ENCODE peak calls at places on chromosomes 16 and 17, in eight cellular contexts. One of them, this sample, is unnamed. For H3K4me1, the result is how much of the 10 kb centered on the place peaks cover.

GRCh38 chr17:77854759-77855745 is 103.5 kb upstream of the TNRC6C start:
- DNase-seq in CD4-positive, CD25-positive, alpha-beta regulatory T cell: no peak
- DNase-seq in tibial artery: no peak
- DNase-seq in GM23248: no peak
- DNase-seq in left lung: peak
- DNase-seq in CD8-positive, alpha-beta T cell: no peak
- DNase-seq in CD8-positive, alpha-beta memory T cell: no peak
- DNase-seq in A673: no peak
- DNase-seq in this sample: no peak

GRCh38 chr16:70454221-70455034 is at the start of gene FCSK:
- DNase-seq in CD4-positive, CD25-positive, alpha-beta regulatory T cell: peak
- DNase-seq in tibial artery: peak
- DNase-seq in GM23248: peak
- DNase-seq in left lung: peak
- DNase-seq in CD8-positive, alpha-beta T cell: peak
- DNase-seq in CD8-positive, alpha-beta memory T cell: peak
- DNase-seq in A673: peak
- DNase-seq in this sample: peak

GRCh38 chr17:2214887-2215615 is 88.5 kb downstream of the SMG6 start:
- DNase-seq in CD4-positive, CD25-positive, alpha-beta regulatory T cell: peak
- DNase-seq in tibial artery: no peak
- DNase-seq in GM23248: peak
- DNase-seq in left lung: no peak
- DNase-seq in CD8-positive, alpha-beta T cell: peak
- DNase-seq in CD8-positive, alpha-beta memory T cell: no peak
- DNase-seq in A673: peak
- DNase-seq in this sample: peak

GRCh38 chr17:81003711-81004335 is 12.2 kb downstream of the CHMP6 start:
- DNase-seq in CD4-positive, CD25-positive, alpha-beta regulatory T cell: no peak
- DNase-seq in tibial artery: no peak
- DNase-seq in GM23248: peak
- DNase-seq in left lung: peak
- DNase-seq in CD8-positive, alpha-beta T cell: no peak
- DNase-seq in CD8-positive, alpha-beta memory T cell: no peak
- DNase-seq in A673: peak
- DNase-seq in this sample: no peak

GRCh38 chr16:363110-364090 is 6.9 kb downstream of the MRPL28 start:
- DNase-seq in CD4-positive, CD25-positive, alpha-beta regulatory T cell: no peak
- DNase-seq in tibial artery: no peak
- DNase-seq in GM23248: no peak
- DNase-seq in left lung: peak
- DNase-seq in CD8-positive, alpha-beta T cell: no peak
- DNase-seq in CD8-positive, alpha-beta memory T cell: no peak
- DNase-seq in A673: no peak
- DNase-seq in this sample: no peak

GRCh38 chr17:74361613-74362391 is at the start of gene BTBD17:
- DNase-seq in CD4-positive, CD25-positive, alpha-beta regulatory T cell: peak
- DNase-seq in tibial artery: no peak
- DNase-seq in GM23248: peak
- DNase-seq in left lung: no peak
- DNase-seq in CD8-positive, alpha-beta T cell: peak
- DNase-seq in CD8-positive, alpha-beta memory T cell: peak
- DNase-seq in A673: peak
- DNase-seq in this sample: no peak

GRCh38 chr17:10888858-10889257 is 51.0 kb upstream of the PIRT start:
- DNase-seq in CD4-positive, CD25-positive, alpha-beta regulatory T cell: no peak
- DNase-seq in tibial artery: no peak
- DNase-seq in GM23248: no peak
- DNase-seq in left lung: no peak
- DNase-seq in CD8-positive, alpha-beta T cell: no peak
- DNase-seq in CD8-positive, alpha-beta memory T cell: no peak
- DNase-seq in A673: no peak
- DNase-seq in this sample: no peak

GRCh38 chr16:81511371-81511770 is 66.8 kb downstream of the CMIP start:
- DNase-seq in CD4-positive, CD25-positive, alpha-beta regulatory T cell: no peak
- DNase-seq in tibial artery: no peak
- DNase-seq in GM23248: peak
- DNase-seq in left lung: no peak
- DNase-seq in CD8-positive, alpha-beta T cell: no peak
- DNase-seq in CD8-positive, alpha-beta memory T cell: no peak
- DNase-seq in A673: no peak
- DNase-seq in this sample: no peak

GRCh38 chr17:64016248-64016784 is 4.1 kb downstream of the ICAM2 start:
- DNase-seq in CD4-positive, CD25-positive, alpha-beta regulatory T cell: no peak
- DNase-seq in tibial artery: no peak
- DNase-seq in GM23248: peak
- DNase-seq in left lung: no peak
- DNase-seq in CD8-positive, alpha-beta T cell: no peak
- DNase-seq in CD8-positive, alpha-beta memory T cell: no peak
- DNase-seq in A673: no peak
- DNase-seq in this sample: no peak

GRCh38 chr17:20919990-20920812 is 122.6 kb downstream of the USP22 start:
- DNase-seq in CD4-positive, CD25-positive, alpha-beta regulatory T cell: no peak
- DNase-seq in tibial artery: no peak
- DNase-seq in GM23248: no peak
- DNase-seq in left lung: no peak
- DNase-seq in CD8-positive, alpha-beta T cell: no peak
- DNase-seq in CD8-positive, alpha-beta memory T cell: no peak
- DNase-seq in A673: no peak
- DNase-seq in this sample: no peak

GRCh38 chr16:10606607-10607006 is 26.2 kb upstream of the EMP2 start:
- DNase-seq in CD4-positive, CD25-positive, alpha-beta regulatory T cell: no peak
- DNase-seq in tibial artery: no peak
- DNase-seq in GM23248: no peak
- DNase-seq in left lung: no peak
- DNase-seq in CD8-positive, alpha-beta T cell: no peak
- DNase-seq in CD8-positive, alpha-beta memory T cell: no peak
- DNase-seq in A673: no peak
- DNase-seq in this sample: no peak

DNA sequence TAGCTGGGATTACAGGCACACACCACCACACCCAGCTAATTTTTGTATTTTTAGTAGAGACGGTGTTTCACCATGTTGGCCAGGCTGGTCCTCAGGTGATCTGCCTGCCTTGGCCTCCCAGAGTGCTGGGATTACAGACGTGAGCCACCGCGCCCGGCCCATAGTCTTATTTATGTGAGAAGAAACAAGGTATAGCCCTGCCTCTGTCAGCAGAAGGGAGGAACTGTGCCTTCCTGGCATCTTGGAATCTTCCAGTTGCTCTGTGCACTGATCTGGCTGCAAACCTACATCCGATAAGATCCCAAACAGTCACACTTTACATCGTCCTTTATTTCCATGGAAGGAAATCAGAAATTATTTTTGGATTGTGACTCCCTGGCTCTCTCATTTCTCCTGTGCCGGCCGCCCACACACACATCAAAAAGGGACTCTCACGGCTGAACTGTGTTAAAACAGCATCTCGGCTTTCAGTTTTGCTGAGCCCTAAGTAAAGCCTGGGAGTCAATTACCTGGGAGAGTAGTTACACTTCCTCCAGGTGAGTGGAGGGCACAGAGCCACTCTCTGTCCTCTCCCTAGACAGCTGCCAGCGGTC is 23.3 kb downstream of the WIPI1 start:
- DNase-seq in CD4-positive, CD25-positive, alpha-beta regulatory T cell: no peak
- DNase-seq in tibial artery: peak
- DNase-seq in GM23248: no peak
- DNase-seq in left lung: no peak
- DNase-seq in CD8-positive, alpha-beta T cell: no peak
- DNase-seq in CD8-positive, alpha-beta memory T cell: no peak
- DNase-seq in A673: no peak
- DNase-seq in this sample: no peak
- H3K4me1 ChIP-seq in CD4-positive, CD25-positive, alpha-beta regulatory T cell: under half
- H3K4me1 ChIP-seq in tibial artery: under half
- H3K4me1 ChIP-seq in GM23248: under half
- H3K4me1 ChIP-seq in left lung: under half
- H3K4me1 ChIP-seq in CD8-positive, alpha-beta T cell: under half
- H3K4me1 ChIP-seq in CD8-positive, alpha-beta memory T cell: under half
- H3K4me1 ChIP-seq in A673: under half
- H3K4me1 ChIP-seq in this sample: under half

GRCh38 chr16:57652695-57653471 is 15.2 kb upstream of the ADGRG3 start:
- DNase-seq in CD4-positive, CD25-positive, alpha-beta regulatory T cell: no peak
- DNase-seq in tibial artery: no peak
- DNase-seq in GM23248: no peak
- DNase-seq in left lung: no peak
- DNase-seq in CD8-positive, alpha-beta T cell: no peak
- DNase-seq in CD8-positive, alpha-beta memory T cell: no peak
- DNase-seq in A673: no peak
- DNase-seq in this sample: no peak
- H3K4me1 ChIP-seq in CD4-positive, CD25-positive, alpha-beta regulatory T cell: under half
- H3K4me1 ChIP-seq in tibial artery: under half
- H3K4me1 ChIP-seq in GM23248: under half
- H3K4me1 ChIP-seq in left lung: under half
- H3K4me1 ChIP-seq in CD8-positive, alpha-beta T cell: under half
- H3K4me1 ChIP-seq in CD8-positive, alpha-beta memory T cell: under half
- H3K4me1 ChIP-seq in A673: under half
- H3K4me1 ChIP-seq in this sample: under half

GRCh38 chr17:51228177-51228576 is 31.7 kb downstream of the MBTD1 start:
- DNase-seq in CD4-positive, CD25-positive, alpha-beta regulatory T cell: no peak
- DNase-seq in tibial artery: no peak
- DNase-seq in GM23248: peak
- DNase-seq in left lung: no peak
- DNase-seq in CD8-positive, alpha-beta T cell: no peak
- DNase-seq in CD8-positive, alpha-beta memory T cell: no peak
- DNase-seq in A673: no peak
- DNase-seq in this sample: no peak
- H3K4me1 ChIP-seq in CD4-positive, CD25-positive, alpha-beta regulatory T cell: under half
- H3K4me1 ChIP-seq in tibial artery: under half
- H3K4me1 ChIP-seq in GM23248: under half
- H3K4me1 ChIP-seq in left lung: under half
- H3K4me1 ChIP-seq in CD8-positive, alpha-beta T cell: under half
- H3K4me1 ChIP-seq in CD8-positive, alpha-beta memory T cell: under half
- H3K4me1 ChIP-seq in A673: under half
- H3K4me1 ChIP-seq in this sample: under half

GRCh38 chr17:29620271-29620670 is 2.4 kb downstream of the CORO6 start:
- DNase-seq in CD4-positive, CD25-positive, alpha-beta regulatory T cell: no peak
- DNase-seq in tibial artery: peak
- DNase-seq in GM23248: peak
- DNase-seq in left lung: peak
- DNase-seq in CD8-positive, alpha-beta T cell: no peak
- DNase-seq in CD8-positive, alpha-beta memory T cell: no peak
- DNase-seq in A673: no peak
- DNase-seq in this sample: no peak
- H3K4me1 ChIP-seq in CD4-positive, CD25-positive, alpha-beta regulatory T cell: under half
- H3K4me1 ChIP-seq in tibial artery: half or more
- H3K4me1 ChIP-seq in GM23248: under half
- H3K4me1 ChIP-seq in left lung: under half
- H3K4me1 ChIP-seq in CD8-positive, alpha-beta T cell: under half
- H3K4me1 ChIP-seq in CD8-positive, alpha-beta memory T cell: under half
- H3K4me1 ChIP-seq in A673: under half
- H3K4me1 ChIP-seq in this sample: under half

DNA sequence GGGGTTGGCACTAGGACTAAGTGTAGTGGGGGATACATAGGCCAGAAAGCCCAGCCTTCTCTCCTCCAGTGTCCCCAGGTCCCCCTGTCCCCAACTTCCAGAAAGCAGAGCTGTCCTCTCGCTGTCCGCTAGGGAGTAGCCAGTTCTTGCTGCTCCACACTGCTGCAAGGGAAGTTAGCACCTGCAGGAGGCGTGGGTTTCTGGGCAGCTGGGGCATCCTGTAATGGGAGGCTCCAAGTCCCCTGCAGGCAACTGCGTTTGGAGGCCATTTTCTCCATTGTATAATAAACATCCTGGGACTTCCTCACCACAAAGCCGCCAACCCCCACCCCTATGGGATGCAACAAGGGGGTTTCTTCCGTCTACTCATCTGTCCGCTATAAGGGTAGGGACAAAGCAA is 1.7 kb downstream of the RPRML start:
- DNase-seq in CD4-positive, CD25-positive, alpha-beta regulatory T cell: no peak
- DNase-seq in tibial artery: no peak
- DNase-seq in GM23248: peak
- DNase-seq in left lung: no peak
- DNase-seq in CD8-positive, alpha-beta T cell: no peak
- DNase-seq in CD8-positive, alpha-beta memory T cell: no peak
- DNase-seq in A673: peak
- DNase-seq in this sample: no peak
- H3K4me1 ChIP-seq in CD4-positive, CD25-positive, alpha-beta regulatory T cell: under half
- H3K4me1 ChIP-seq in tibial artery: under half
- H3K4me1 ChIP-seq in GM23248: under half
- H3K4me1 ChIP-seq in left lung: under half
- H3K4me1 ChIP-seq in CD8-positive, alpha-beta T cell: under half
- H3K4me1 ChIP-seq in CD8-positive, alpha-beta memory T cell: under half
- H3K4me1 ChIP-seq in A673: under half
- H3K4me1 ChIP-seq in this sample: under half

DNA sequence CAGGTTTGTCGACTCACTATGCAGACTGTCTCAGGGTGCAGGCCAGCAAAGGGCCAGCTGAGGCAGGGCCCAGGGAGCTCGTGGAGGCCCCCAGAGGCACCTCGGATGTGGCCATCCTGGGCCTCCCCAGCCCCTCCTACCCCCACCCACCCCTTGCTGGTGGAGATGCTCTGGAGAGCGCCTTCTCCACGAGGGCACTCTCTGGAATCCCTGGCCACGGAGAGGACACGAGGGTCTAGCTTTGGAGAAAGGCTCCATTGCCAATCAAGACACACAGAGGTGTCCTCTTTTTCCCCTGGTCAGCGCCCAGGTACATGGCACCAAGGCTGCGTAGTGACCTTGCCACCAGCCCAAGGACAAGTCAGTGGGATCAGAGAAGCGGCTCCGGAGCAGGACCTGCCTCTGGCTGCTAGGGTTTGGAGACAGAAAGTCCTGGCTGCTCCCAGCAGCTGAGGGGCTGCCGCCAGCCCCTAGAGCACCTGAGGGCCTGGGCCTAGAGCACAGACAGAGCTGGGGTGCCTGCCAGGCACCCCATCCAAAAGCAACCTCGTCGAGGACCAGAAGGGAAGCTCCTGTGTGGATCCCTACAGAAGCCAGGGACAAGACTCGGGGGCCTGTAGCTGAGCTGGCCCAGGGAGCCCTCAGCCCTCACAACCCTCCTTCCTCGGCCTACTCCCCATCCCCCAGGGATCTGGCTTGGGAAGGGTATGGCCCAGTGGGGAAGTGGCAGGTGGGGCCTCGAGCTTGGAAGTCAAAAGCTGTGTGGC is 18.7 kb downstream of the ARL2BP start:
- DNase-seq in CD4-positive, CD25-positive, alpha-beta regulatory T cell: no peak
- DNase-seq in tibial artery: peak
- DNase-seq in GM23248: no peak
- DNase-seq in left lung: no peak
- DNase-seq in CD8-positive, alpha-beta T cell: no peak
- DNase-seq in CD8-positive, alpha-beta memory T cell: no peak
- DNase-seq in A673: no peak
- DNase-seq in this sample: no peak
- H3K4me1 ChIP-seq in CD4-positive, CD25-positive, alpha-beta regulatory T cell: under half
- H3K4me1 ChIP-seq in tibial artery: under half
- H3K4me1 ChIP-seq in GM23248: under half
- H3K4me1 ChIP-seq in left lung: under half
- H3K4me1 ChIP-seq in CD8-positive, alpha-beta T cell: half or more
- H3K4me1 ChIP-seq in CD8-positive, alpha-beta memory T cell: half or more
- H3K4me1 ChIP-seq in A673: under half
- H3K4me1 ChIP-seq in this sample: under half

DNA sequence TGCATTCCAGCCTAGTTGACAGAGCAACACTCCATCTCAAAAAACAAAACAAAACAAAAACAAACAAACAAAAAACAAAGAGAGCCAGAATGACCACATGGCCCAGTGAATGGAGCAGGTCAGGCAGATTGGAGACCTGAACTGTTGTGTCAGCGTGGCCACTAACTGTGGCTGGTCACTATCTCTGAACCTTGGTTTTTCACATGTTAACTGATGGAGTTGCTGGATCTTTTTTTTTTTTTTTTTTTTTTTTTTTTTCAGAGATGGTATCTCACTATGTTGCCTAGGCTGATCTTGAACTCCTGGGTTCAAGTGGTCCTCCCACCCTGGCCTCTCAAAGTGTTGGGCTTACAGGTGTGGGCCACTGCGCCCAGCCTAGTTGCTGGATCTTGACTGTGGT is 31.8 kb downstream of the RHBDL3 start:
- DNase-seq in CD4-positive, CD25-positive, alpha-beta regulatory T cell: no peak
- DNase-seq in tibial artery: no peak
- DNase-seq in GM23248: no peak
- DNase-seq in left lung: no peak
- DNase-seq in CD8-positive, alpha-beta T cell: no peak
- DNase-seq in CD8-positive, alpha-beta memory T cell: no peak
- DNase-seq in A673: no peak
- DNase-seq in this sample: no peak
- H3K4me1 ChIP-seq in CD4-positive, CD25-positive, alpha-beta regulatory T cell: under half
- H3K4me1 ChIP-seq in tibial artery: under half
- H3K4me1 ChIP-seq in GM23248: under half
- H3K4me1 ChIP-seq in left lung: under half
- H3K4me1 ChIP-seq in CD8-positive, alpha-beta T cell: under half
- H3K4me1 ChIP-seq in CD8-positive, alpha-beta memory T cell: under half
- H3K4me1 ChIP-seq in A673: under half
- H3K4me1 ChIP-seq in this sample: under half